ENCODE peak calls at places on chromosomes 1 and 21, in four cellular contexts. S, X, W and F are unnamed samples.

GRCh38 chr21:46065993-46066842 is 31.7 kb upstream of the COL6A2 start:
- DNase-seq in S (no peak), X (no peak), W (no peak), F (no peak)

GRCh38 chr1:6695861-6696260 is 5.8 kb downstream of the DNAJC11 start:
- DNase-seq in S (no peak), X (no peak), W (peak), F (no peak)

GRCh38 chr1:85952460-85952859 is 204.1 kb downstream of the COL24A1 start:
- DNase-seq in S (no peak), X (no peak), W (no peak), F (no peak)

GRCh38 chr1:154714638-154715037 is 106.7 kb upstream of the ADAR start:
- DNase-seq in S (no peak), X (peak), W (peak), F (peak)

GRCh38 chr1:244327533-244327932 is 124.2 kb downstream of the ADSS2 start:
- DNase-seq in S (no peak), X (no peak), W (no peak), F (no peak)

GRCh38 chr1:160428655-160429054 is 28.3 kb downstream of the VANGL2 start:
- DNase-seq in S (peak), X (peak), W (peak), F (no peak)

GRCh38 chr1:64242895-64243756 is 39.7 kb downstream of the UBE2U start:
- DNase-seq in S (no peak), X (no peak), W (peak), F (no peak)

GRCh38 chr1:156502749-156503671 is 2.4 kb upstream of the MEF2D start:
- DNase-seq in S (no peak), X (peak), W (peak), F (peak)

GRCh38 chr1:40391688-40392145 is 18.2 kb downstream of the SMAP2 start:
- DNase-seq in S (peak), X (no peak), W (no peak), F (no peak)

GRCh38 chr21:15063821-15064575 is 802 bp downstream of the NRIP1 start:
- DNase-seq in S (no peak), X (peak), W (peak), F (peak)

GRCh38 chr1:67339623-67340343 is 32.1 kb downstream of the IL12RB2 start:
- DNase-seq in S (no peak), X (no peak), W (peak), F (no peak)

GRCh38 chr1:28180310-28181305 is 4.1 kb upstream of the PTAFR start:
- DNase-seq in S (no peak), X (no peak), W (no peak), F (no peak)

GRCh38 chr1:154609398-154610380 is 1.7 kb upstream of the ADAR start:
- DNase-seq in S (peak), X (no peak), W (peak), F (no peak)

GRCh38 chr1:153122831-153123421 is 9.6 kb upstream of the SPRR2F start:
- DNase-seq in S (peak), X (peak), W (no peak), F (no peak)

GRCh38 chr1:98046031-98046641 is 125.3 kb upstream of the DPYD start:
- DNase-seq in S (no peak), X (peak), W (no peak), F (no peak)

GRCh38 chr21:42557420-42557819 is 43.8 kb downstream of the SLC37A1 start:
- DNase-seq in S (no peak), X (no peak), W (no peak), F (no peak)

GRCh38 chr21:15543473-15543872 is 186.3 kb upstream of the USP25 start:
- DNase-seq in S (no peak), X (no peak), W (no peak), F (no peak)

GRCh38 chr1:180241716-180242544 is 11.9 kb downstream of the LHX4 start:
- DNase-seq in S (no peak), X (no peak), W (no peak), F (no peak)

GRCh38 chr21:38948981-38949380 is 143.3 kb downstream of the ETS2 start:
- DNase-seq in S (no peak), X (no peak), W (no peak), F (no peak)

GRCh38 chr1:214637722-214638473 is 34.9 kb downstream of the CENPF start:
- DNase-seq in S (peak), X (peak), W (peak), F (no peak)

GRCh38 chr1:55519937-55520683 is 304.9 kb upstream of the USP24 start:
- DNase-seq in S (no peak), X (no peak), W (no peak), F (no peak)

GRCh38 chr1:93905051-93905450 is 4.2 kb downstream of the GCLM start:
- DNase-seq in S (no peak), X (no peak), W (no peak), F (no peak)

GRCh38 chr1:15218287-15219279 is 28.4 kb upstream of the FHAD1 start:
- DNase-seq in S (no peak), X (peak), W (peak), F (peak)

GRCh38 chr1:245121523-245121922 is 33.3 kb upstream of the KIF26B start:
- DNase-seq in S (no peak), X (no peak), W (no peak), F (no peak)

GRCh38 chr1:204036882-204037645 is 35.9 kb upstream of the SOX13 start:
- DNase-seq in S (no peak), X (no peak), W (no peak), F (no peak)
- TF ChIP-seq CTCF in S (no peak), X (peak), W (peak), F (no peak)

GRCh38 chr1:46199233-46199749 is 1.1 kb upstream of the POMGNT1 start:
- DNase-seq in S (no peak), X (no peak), W (no peak), F (no peak)

GRCh38 chr1:46194641-46195179 is 3.5 kb downstream of the POMGNT1 start:
- DNase-seq in S (no peak), X (no peak), W (no peak), F (no peak)

GRCh38 chr1:46197551-46198025 is 646 bp downstream of the POMGNT1 start:
- DNase-seq in S (no peak), X (no peak), W (no peak), F (no peak)

GRCh38 chr1:46196609-46197008 is 1.6 kb downstream of the POMGNT1 start:
- DNase-seq in S (no peak), X (no peak), W (no peak), F (no peak)

DNA sequence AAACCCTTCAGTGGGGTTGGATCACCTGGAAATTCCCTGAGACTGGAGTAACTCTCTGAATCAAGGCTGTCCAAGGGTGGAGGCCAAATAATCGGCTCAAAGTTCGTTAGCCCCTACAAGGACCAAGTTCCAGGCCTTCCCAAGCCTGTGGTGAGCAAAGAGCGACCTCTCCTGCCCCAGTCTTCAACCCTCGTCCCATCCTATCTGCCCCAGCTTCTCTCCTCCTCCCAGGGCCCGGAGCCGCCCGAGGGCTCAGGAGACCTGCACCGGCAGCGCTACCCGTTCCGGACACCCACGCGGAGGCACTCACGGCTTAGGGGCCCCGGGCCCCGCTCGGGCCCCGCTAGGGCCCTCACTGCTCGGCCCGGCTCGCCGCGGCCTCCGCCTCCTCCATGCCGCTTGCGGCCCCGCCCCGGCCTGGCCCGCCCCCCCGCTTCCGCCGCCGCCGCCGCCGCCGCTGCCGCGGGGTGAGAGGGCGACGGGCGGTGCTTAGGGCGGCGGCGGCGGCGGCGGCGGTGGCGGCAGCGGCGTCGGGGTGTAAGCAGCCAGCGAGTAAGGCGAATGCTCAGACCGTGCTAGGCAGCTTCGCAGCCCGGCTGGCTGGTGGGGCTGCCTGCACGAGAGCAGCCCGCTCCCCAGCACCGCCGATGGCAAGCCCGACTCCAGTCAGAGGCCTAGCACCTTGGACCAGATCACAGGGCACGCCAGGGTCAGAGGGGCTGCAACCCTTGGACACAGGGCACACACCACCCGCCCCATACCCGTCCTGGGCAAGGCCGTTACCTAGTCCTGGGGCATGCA is at the start of gene POMGNT1:
- DNase-seq in S (peak), X (peak), W (peak), F (peak)
- TF ChIP-seq CTCF in S (peak), X (no peak), W (no peak), F (no peak)

GRCh38 chr1:235599536-235599935 is 50.0 kb downstream of the GNG4 start:
- DNase-seq in S (no peak), X (no peak), W (no peak), F (no peak)

GRCh38 chr1:235597867-235598553 is 51.6 kb downstream of the GNG4 start:
- DNase-seq in S (no peak), X (peak), W (peak), F (no peak)

DNA sequence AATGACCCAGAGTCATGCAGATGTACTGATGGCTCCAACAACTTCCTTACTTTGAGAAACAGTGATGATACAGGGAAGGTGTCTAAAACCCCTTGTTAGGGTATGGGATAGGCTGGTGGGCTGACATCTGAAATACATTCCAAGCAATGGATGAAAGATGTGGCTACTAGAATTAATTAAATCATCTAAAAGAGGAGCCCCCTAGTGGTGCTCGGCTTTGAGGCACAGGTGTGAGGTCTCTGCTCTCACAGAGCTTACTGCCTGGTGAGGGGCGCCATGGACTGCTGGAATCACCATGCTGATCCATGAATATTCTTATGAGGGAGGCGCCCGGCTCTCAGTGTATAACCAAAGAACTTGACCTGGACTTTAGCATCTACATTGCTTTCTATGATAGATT is 48.5 kb downstream of the GNG4 start:
- DNase-seq in S (no peak), X (peak), W (no peak), F (no peak)
- TF ChIP-seq CTCF in S (peak), X (peak), W (peak), F (peak)

GRCh38 chr1:230760360-230760827 is 13.2 kb downstream of the CAPN9 start:
- DNase-seq in S (no peak), X (peak), W (no peak), F (no peak)
- TF ChIP-seq CTCF in S (no peak), X (no peak), W (no peak), F (no peak)

DNA sequence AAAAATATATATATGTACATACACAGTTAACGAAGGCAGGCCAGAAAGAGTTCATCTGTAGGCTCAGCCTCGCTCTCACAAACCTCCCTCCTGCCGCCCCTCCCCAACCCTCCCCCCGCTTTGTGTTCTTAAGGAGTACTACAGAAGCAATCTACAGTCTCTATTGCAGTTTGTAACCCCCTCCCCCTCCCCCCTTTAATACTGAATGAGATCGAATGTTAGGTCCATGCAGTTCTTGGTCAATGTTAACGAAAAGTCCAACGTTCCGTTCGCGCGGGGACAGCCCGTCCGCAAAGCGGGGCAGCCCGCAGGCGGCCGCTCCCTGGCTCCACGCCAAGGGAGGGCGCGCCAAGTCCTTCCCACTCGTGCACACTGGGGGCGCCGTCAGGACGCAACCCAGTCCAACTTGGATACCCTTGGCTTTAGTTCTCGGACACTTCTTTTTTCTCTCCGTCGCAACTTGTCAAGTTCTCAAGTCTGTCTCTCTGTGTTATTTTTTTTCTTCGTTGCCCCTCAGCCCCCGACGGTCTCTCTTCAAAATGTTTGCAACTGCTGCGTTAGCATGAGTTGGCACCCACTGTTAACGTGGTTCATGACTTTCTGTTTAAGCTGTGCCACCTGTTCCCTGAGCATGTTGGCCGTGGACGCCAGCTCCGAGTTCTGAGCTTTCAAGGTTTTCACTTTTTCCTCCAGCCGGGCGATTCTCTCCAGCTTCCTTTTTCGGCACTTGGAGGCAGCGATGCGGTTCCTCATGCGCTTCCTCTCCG is 2.1 kb downstream of the JUN start:
- DNase-seq in S (peak), X (peak), W (peak), F (peak)
- TF ChIP-seq CTCF in S (peak), X (peak), W (peak), F (peak)

DNA sequence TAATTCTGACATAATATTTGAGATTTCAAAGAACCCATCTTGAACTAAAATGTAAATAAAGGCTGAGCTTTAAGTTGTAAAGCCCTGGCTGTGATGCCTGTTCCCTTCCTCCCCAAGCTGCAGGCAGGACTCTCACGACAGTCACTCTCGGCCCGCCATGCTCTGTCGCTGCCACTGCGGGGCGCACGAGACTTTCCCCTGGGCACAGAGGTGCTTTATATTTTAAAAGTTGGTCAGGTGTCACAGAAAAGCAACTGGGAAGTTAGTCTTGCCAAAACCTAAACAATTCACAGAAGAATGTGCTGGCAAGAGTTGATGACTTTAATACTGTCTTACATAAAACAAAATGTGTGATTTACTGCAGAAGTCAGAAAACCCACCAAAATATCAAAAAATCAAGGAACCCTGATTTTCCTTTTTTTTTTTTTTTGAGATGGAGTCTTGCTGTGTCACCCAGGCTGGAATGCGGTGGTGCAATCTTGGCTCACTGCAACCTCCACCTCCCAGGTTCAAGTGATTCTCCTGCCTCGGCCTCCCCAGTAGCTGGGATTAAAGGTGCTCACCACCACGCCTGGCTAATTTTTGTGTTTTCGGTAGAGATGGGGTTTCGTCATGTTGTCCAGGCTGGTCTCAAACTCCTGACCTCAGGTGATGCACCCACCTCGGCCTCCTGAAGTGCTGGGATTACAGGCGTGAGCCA is 10.7 kb downstream of the LRRC47 start:
- DNase-seq in S (no peak), X (no peak), W (no peak), F (no peak)
- TF ChIP-seq CTCF in S (peak), X (no peak), W (no peak), F (peak)